ENCODE peak calls at places on chromosomes 3 and 15, in seven cellular contexts. O, Z, H, S, Y, N and G are unnamed samples.
A peak's percentile ranks its signal among the peaks of the same experiment; 100 is the strongest.

GRCh38 chr3:143348486-143349327 is 229.1 kb downstream of the CHST2 start:
- DNase-seq in O (no peak), Z (no peak), H (no peak), S (no peak), Y (no peak), N (no peak), G (peak; percentile 58)

GRCh38 chr3:12154151-12154550 is 4.6 kb downstream of the TIMP4 start:
- DNase-seq in O (no peak), Z (no peak), H (no peak), S (no peak), Y (no peak), N (no peak), G (no peak)

GRCh38 chr3:126269360-126269759 is 87.8 kb downstream of the KLF15 start:
- DNase-seq in O (no peak), Z (no peak), H (no peak), S (no peak), Y (no peak), N (no peak), G (no peak)

GRCh38 chr15:84874991-84875390 is 9.5 kb upstream of the SLC28A1 start:
- DNase-seq in O (no peak), Z (no peak), H (no peak), S (no peak), Y (no peak), N (no peak), G (no peak)

GRCh38 chr3:127652246-127652995 is 20.3 kb upstream of the ABTB1 start:
- DNase-seq in O (peak; percentile 38), Z (no peak), H (peak; percentile 58), S (peak; percentile 62), Y (peak; percentile 71), N (no peak), G (peak; percentile 50)

GRCh38 chr3:58214484-58215316 is 3.9 kb upstream of the DNASE1L3 start:
- DNase-seq in O (no peak), Z (peak; percentile 51), H (no peak), S (peak; percentile 76), Y (no peak), N (no peak), G (no peak)

GRCh38 chr15:92324036-92324963 is 69.4 kb upstream of the ST8SIA2 start:
- DNase-seq in O (no peak), Z (no peak), H (no peak), S (no peak), Y (no peak), N (no peak), G (no peak)

GRCh38 chr3:167976880-167977498 is 118.7 kb downstream of the GOLIM4 start:
- DNase-seq in O (no peak), Z (no peak), H (no peak), S (no peak), Y (no peak), N (no peak), G (no peak)

GRCh38 chr15:83436513-83437158 is 10.5 kb upstream of the SH3GL3 start:
- DNase-seq in O (no peak), Z (no peak), H (no peak), S (peak; percentile 66), Y (no peak), N (no peak), G (no peak)

GRCh38 chr3:70889162-70890045 is 577.0 kb upstream of the MDFIC2 start:
- DNase-seq in O (no peak), Z (no peak), H (no peak), S (no peak), Y (no peak), N (no peak), G (no peak)

GRCh38 chr3:48226959-48227358 is 3.7 kb downstream of the CAMP start:
- DNase-seq in O (no peak), Z (no peak), H (no peak), S (no peak), Y (no peak), N (no peak), G (no peak)

GRCh38 chr3:193730976-193731375 is 138.0 kb downstream of the OPA1 start:
- DNase-seq in O (no peak), Z (no peak), H (no peak), S (no peak), Y (no peak), N (no peak), G (no peak)

GRCh38 chr3:24520941-24521305 is 26.3 kb upstream of the THRB start:
- DNase-seq in O (no peak), Z (no peak), H (no peak), S (no peak), Y (no peak), N (no peak), G (no peak)

GRCh38 chr3:55380561-55380960 is 106.5 kb downstream of the WNT5A start:
- DNase-seq in O (no peak), Z (no peak), H (no peak), S (no peak), Y (no peak), N (no peak), G (no peak)

GRCh38 chr3:195147649-195148121 is 123.3 kb downstream of the XXYLT1 start:
- DNase-seq in O (peak; percentile 54), Z (peak; percentile 34), H (peak; percentile 41), S (no peak), Y (no peak), N (no peak), G (no peak)

GRCh38 chr15:34085746-34086145 is 15.9 kb downstream of the EMC7 start:
- DNase-seq in O (no peak), Z (no peak), H (no peak), S (no peak), Y (no peak), N (no peak), G (no peak)

GRCh38 chr3:99867594-99868437 is 50.2 kb downstream of the CMSS1 start:
- DNase-seq in O (no peak), Z (no peak), H (no peak), S (no peak), Y (no peak), N (no peak), G (no peak)

GRCh38 chr3:54507876-54508460 is 385.6 kb downstream of the CACNA2D3 start:
- DNase-seq in O (no peak), Z (no peak), H (no peak), S (no peak), Y (no peak), N (no peak), G (no peak)

GRCh38 chr3:50571486-50571885 is 2.2 kb downstream of the HEMK1 start:
- DNase-seq in O (no peak), Z (no peak), H (no peak), S (no peak), Y (no peak), N (no peak), G (peak; percentile 45)

GRCh38 chr3:170764017-170764416 is 106.0 kb downstream of the RPL22L1 start:
- DNase-seq in O (no peak), Z (no peak), H (no peak), S (no peak), Y (no peak), N (no peak), G (no peak)

GRCh38 chr15:80512729-80513670 is 108.8 kb downstream of the ARNT2 start:
- DNase-seq in O (peak; percentile 24), Z (no peak), H (no peak), S (peak; percentile 38), Y (no peak), N (no peak), G (no peak)

GRCh38 chr3:71537211-71537611 is 46.3 kb downstream of the FOXP1 start:
- DNase-seq in O (no peak), Z (no peak), H (peak; percentile 39), S (peak; percentile 87), Y (no peak), N (no peak), G (no peak)

GRCh38 chr3:124209426-124209825 is 217.5 kb upstream of the ROPN1 start:
- DNase-seq in O (no peak), Z (no peak), H (no peak), S (no peak), Y (no peak), N (no peak), G (no peak)

GRCh38 chr3:49671291-49672288 is 2.6 kb upstream of the APEH start:
- DNase-seq in O (peak; percentile 53), Z (peak; percentile 57), H (peak; percentile 59), S (peak; percentile 73), Y (peak; percentile 80), N (peak; percentile 65), G (peak; percentile 75)

GRCh38 chr15:31367730-31368344 is 41.2 kb downstream of the KLF13 start:
- DNase-seq in O (no peak), Z (no peak), H (no peak), S (no peak), Y (no peak), N (no peak), G (no peak)

DNA sequence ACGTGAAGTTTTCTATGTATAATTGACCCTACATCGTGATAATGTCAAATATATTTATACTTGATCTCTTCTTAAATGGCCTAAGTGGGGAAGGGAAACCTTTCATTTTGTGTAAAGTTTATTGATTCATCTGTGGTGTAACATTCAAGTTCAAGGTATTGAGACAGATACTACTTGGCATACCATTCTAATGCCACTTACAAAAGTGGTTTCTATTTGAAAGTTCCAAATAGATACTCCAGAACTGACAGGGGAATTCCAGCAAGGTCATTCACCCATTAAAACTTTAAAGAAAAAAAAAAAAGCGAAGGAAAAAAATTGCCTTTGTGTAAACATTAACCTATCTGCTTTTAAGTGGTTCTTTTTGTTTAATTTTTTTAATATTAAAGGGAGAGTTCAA is 45.3 kb upstream of the MAP3K13 start:
- DNase-seq in O (no peak), Z (no peak), H (no peak), S (no peak), Y (no peak), N (no peak), G (no peak)
- TF ChIP-seq CTCF in O (no peak), Z (no peak), H (no peak), S (no peak), Y (no peak), N (no peak), G (no peak)

DNA sequence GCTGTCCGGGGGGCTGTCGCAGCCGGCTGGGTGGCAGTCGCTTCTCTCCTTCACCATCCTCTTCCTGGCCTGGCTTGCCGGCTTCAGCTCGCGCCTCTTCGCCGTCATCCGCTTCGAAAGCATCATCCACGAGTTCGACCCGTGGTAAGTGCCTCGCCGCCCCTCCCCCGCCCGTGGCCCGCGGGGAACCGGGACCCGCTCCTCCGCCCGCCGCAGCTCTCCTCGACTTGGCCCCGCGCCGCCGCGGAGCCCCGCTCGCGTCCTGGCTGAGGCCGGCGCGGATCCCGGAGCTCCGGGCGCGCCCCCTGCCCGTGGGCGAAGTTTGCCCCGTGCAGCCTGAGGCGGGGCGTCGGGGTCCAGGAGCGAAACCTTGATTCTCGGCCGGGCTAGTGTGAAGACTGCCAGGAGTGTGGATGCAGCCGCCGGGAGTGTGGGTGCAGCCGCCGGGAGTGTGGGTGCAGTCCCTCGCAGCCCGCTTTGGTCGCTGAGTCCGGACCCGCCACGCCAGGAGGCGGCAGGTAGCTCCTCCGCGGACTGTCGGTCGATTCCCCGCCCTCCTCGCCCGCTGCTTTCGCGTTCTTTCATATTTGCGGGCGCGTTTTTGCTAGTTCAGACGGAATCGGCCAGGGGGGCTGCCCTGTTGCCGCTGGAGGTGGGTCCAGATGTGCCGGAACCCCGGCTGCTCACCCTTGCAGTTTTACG is 595 bp downstream of the STT3B start:
- DNase-seq in O (peak; percentile 54), Z (no peak), H (peak; percentile 64), S (peak; percentile 33), Y (peak; percentile 71), N (peak; percentile 45), G (peak; percentile 67)
- TF ChIP-seq CTCF in O (no peak), Z (no peak), H (peak; percentile 14), S (no peak), Y (no peak), N (no peak), G (peak; percentile 19)

GRCh38 chr15:36501063-36501678 is 78.3 kb upstream of the CDIN1 start:
- DNase-seq in O (peak; percentile 60), Z (no peak), H (no peak), S (peak; percentile 45), Y (no peak), N (no peak), G (no peak)
- TF ChIP-seq CTCF in O (peak; percentile 66), Z (no peak), H (peak; percentile 84), S (peak; percentile 92), Y (peak; percentile 37), N (peak; percentile 42), G (peak; percentile 57)

GRCh38 chr3:186239321-186239720 is 122.7 kb downstream of the DGKG start:
- DNase-seq in O (peak; percentile 40), Z (no peak), H (no peak), S (no peak), Y (no peak), N (no peak), G (no peak)
- TF ChIP-seq CTCF in O (no peak), Z (no peak), H (peak; percentile 34), S (no peak), Y (no peak), N (no peak), G (peak; percentile 31)